ENCODE peak calls at places on chromosomes 2 and 18, in five cellular contexts. One of them, this sample, is unnamed.

GRCh38 chr2:88626171-88627054 is 851 bp downstream of the EIF2AK3 start:
- DNase-seq in CD8-positive, alpha-beta memory T cell: peak
- DNase-seq in activated naive CD8-positive, alpha-beta T cell treated with anti-CD3 and anti-CD28 coated beads for 36 hours: peak
- DNase-seq in nucleus accumbens: no peak
- DNase-seq in left cardiac atrium: peak
- DNase-seq in this sample: peak

GRCh38 chr2:156784034-156784433 is 347.9 kb downstream of the GPD2 start:
- DNase-seq in CD8-positive, alpha-beta memory T cell: no peak
- DNase-seq in activated naive CD8-positive, alpha-beta T cell treated with anti-CD3 and anti-CD28 coated beads for 36 hours: no peak
- DNase-seq in nucleus accumbens: no peak
- DNase-seq in left cardiac atrium: no peak
- DNase-seq in this sample: no peak

GRCh38 chr2:221455214-221455613 is 116.9 kb downstream of the EPHA4 start:
- DNase-seq in CD8-positive, alpha-beta memory T cell: no peak
- DNase-seq in activated naive CD8-positive, alpha-beta T cell treated with anti-CD3 and anti-CD28 coated beads for 36 hours: no peak
- DNase-seq in nucleus accumbens: no peak
- DNase-seq in left cardiac atrium: no peak
- DNase-seq in this sample: no peak

GRCh38 chr2:44866131-44866530 is 75.4 kb upstream of the SIX3 start:
- DNase-seq in CD8-positive, alpha-beta memory T cell: no peak
- DNase-seq in activated naive CD8-positive, alpha-beta T cell treated with anti-CD3 and anti-CD28 coated beads for 36 hours: no peak
- DNase-seq in nucleus accumbens: no peak
- DNase-seq in left cardiac atrium: no peak
- DNase-seq in this sample: no peak

GRCh38 chr2:58634653-58635347 is 393.7 kb upstream of the FANCL start:
- DNase-seq in CD8-positive, alpha-beta memory T cell: no peak
- DNase-seq in activated naive CD8-positive, alpha-beta T cell treated with anti-CD3 and anti-CD28 coated beads for 36 hours: no peak
- DNase-seq in nucleus accumbens: no peak
- DNase-seq in left cardiac atrium: no peak
- DNase-seq in this sample: no peak

GRCh38 chr2:188524519-188525113 is 232.9 kb downstream of the GULP1 start:
- DNase-seq in CD8-positive, alpha-beta memory T cell: no peak
- DNase-seq in activated naive CD8-positive, alpha-beta T cell treated with anti-CD3 and anti-CD28 coated beads for 36 hours: peak
- DNase-seq in nucleus accumbens: no peak
- DNase-seq in left cardiac atrium: peak
- DNase-seq in this sample: no peak

GRCh38 chr2:225337183-225337582 is 62.3 kb upstream of the NYAP2 start:
- DNase-seq in CD8-positive, alpha-beta memory T cell: no peak
- DNase-seq in activated naive CD8-positive, alpha-beta T cell treated with anti-CD3 and anti-CD28 coated beads for 36 hours: no peak
- DNase-seq in nucleus accumbens: no peak
- DNase-seq in left cardiac atrium: no peak
- DNase-seq in this sample: no peak

GRCh38 chr2:85998071-85998991 is 107.4 kb downstream of the POLR1A start:
- DNase-seq in CD8-positive, alpha-beta memory T cell: no peak
- DNase-seq in activated naive CD8-positive, alpha-beta T cell treated with anti-CD3 and anti-CD28 coated beads for 36 hours: peak
- DNase-seq in nucleus accumbens: no peak
- DNase-seq in left cardiac atrium: peak
- DNase-seq in this sample: no peak

GRCh38 chr2:49901202-49901865 is 747.0 kb upstream of the FSHR start:
- DNase-seq in CD8-positive, alpha-beta memory T cell: no peak
- DNase-seq in activated naive CD8-positive, alpha-beta T cell treated with anti-CD3 and anti-CD28 coated beads for 36 hours: no peak
- DNase-seq in nucleus accumbens: no peak
- DNase-seq in left cardiac atrium: no peak
- DNase-seq in this sample: no peak

GRCh38 chr2:128638741-128639477 is 320.2 kb upstream of the HS6ST1 start:
- DNase-seq in CD8-positive, alpha-beta memory T cell: no peak
- DNase-seq in activated naive CD8-positive, alpha-beta T cell treated with anti-CD3 and anti-CD28 coated beads for 36 hours: no peak
- DNase-seq in nucleus accumbens: no peak
- DNase-seq in left cardiac atrium: no peak
- DNase-seq in this sample: no peak

GRCh38 chr2:26401739-26402541 is at the start of gene DRC1:
- DNase-seq in CD8-positive, alpha-beta memory T cell: no peak
- DNase-seq in activated naive CD8-positive, alpha-beta T cell treated with anti-CD3 and anti-CD28 coated beads for 36 hours: peak
- DNase-seq in nucleus accumbens: peak
- DNase-seq in left cardiac atrium: peak
- DNase-seq in this sample: no peak

GRCh38 chr18:62710417-62710816 is 4.9 kb upstream of the PHLPP1 start:
- DNase-seq in CD8-positive, alpha-beta memory T cell: no peak
- DNase-seq in activated naive CD8-positive, alpha-beta T cell treated with anti-CD3 and anti-CD28 coated beads for 36 hours: no peak
- DNase-seq in nucleus accumbens: no peak
- DNase-seq in left cardiac atrium: no peak
- DNase-seq in this sample: no peak

GRCh38 chr18:35282353-35282752 is 7.7 kb downstream of the ZSCAN30 start:
- DNase-seq in CD8-positive, alpha-beta memory T cell: no peak
- DNase-seq in activated naive CD8-positive, alpha-beta T cell treated with anti-CD3 and anti-CD28 coated beads for 36 hours: no peak
- DNase-seq in nucleus accumbens: no peak
- DNase-seq in left cardiac atrium: no peak
- DNase-seq in this sample: no peak

GRCh38 chr18:2518473-2518872 is 52.8 kb downstream of the METTL4 start:
- DNase-seq in CD8-positive, alpha-beta memory T cell: no peak
- DNase-seq in activated naive CD8-positive, alpha-beta T cell treated with anti-CD3 and anti-CD28 coated beads for 36 hours: no peak
- DNase-seq in nucleus accumbens: no peak
- DNase-seq in left cardiac atrium: peak
- DNase-seq in this sample: no peak

GRCh38 chr2:20682166-20682565 is 15.2 kb downstream of the GDF7 start:
- DNase-seq in CD8-positive, alpha-beta memory T cell: no peak
- DNase-seq in activated naive CD8-positive, alpha-beta T cell treated with anti-CD3 and anti-CD28 coated beads for 36 hours: no peak
- DNase-seq in nucleus accumbens: no peak
- DNase-seq in left cardiac atrium: no peak
- DNase-seq in this sample: no peak

GRCh38 chr2:135775420-135775819 is 33.8 kb downstream of the UBXN4 start:
- DNase-seq in CD8-positive, alpha-beta memory T cell: no peak
- DNase-seq in activated naive CD8-positive, alpha-beta T cell treated with anti-CD3 and anti-CD28 coated beads for 36 hours: no peak
- DNase-seq in nucleus accumbens: no peak
- DNase-seq in left cardiac atrium: peak
- DNase-seq in this sample: no peak

GRCh38 chr2:85578243-85579180 is 1.1 kb downstream of the VAMP8 start:
- DNase-seq in CD8-positive, alpha-beta memory T cell: no peak
- DNase-seq in activated naive CD8-positive, alpha-beta T cell treated with anti-CD3 and anti-CD28 coated beads for 36 hours: peak
- DNase-seq in nucleus accumbens: no peak
- DNase-seq in left cardiac atrium: peak
- DNase-seq in this sample: no peak

GRCh38 chr2:136116111-136116812 is 1.7 kb downstream of the CXCR4 start:
- DNase-seq in CD8-positive, alpha-beta memory T cell: peak
- DNase-seq in activated naive CD8-positive, alpha-beta T cell treated with anti-CD3 and anti-CD28 coated beads for 36 hours: peak
- DNase-seq in nucleus accumbens: no peak
- DNase-seq in left cardiac atrium: peak
- DNase-seq in this sample: peak

GRCh38 chr2:205758051-205758450 is 75.8 kb downstream of the NRP2 start:
- DNase-seq in CD8-positive, alpha-beta memory T cell: no peak
- DNase-seq in activated naive CD8-positive, alpha-beta T cell treated with anti-CD3 and anti-CD28 coated beads for 36 hours: no peak
- DNase-seq in nucleus accumbens: no peak
- DNase-seq in left cardiac atrium: no peak
- DNase-seq in this sample: no peak

GRCh38 chr2:147829106-147829505 is 15.7 kb upstream of the ACVR2A start:
- DNase-seq in CD8-positive, alpha-beta memory T cell: no peak
- DNase-seq in activated naive CD8-positive, alpha-beta T cell treated with anti-CD3 and anti-CD28 coated beads for 36 hours: no peak
- DNase-seq in nucleus accumbens: no peak
- DNase-seq in left cardiac atrium: no peak
- DNase-seq in this sample: no peak

GRCh38 chr2:216126943-216127342 is 17.8 kb downstream of the XRCC5 start:
- DNase-seq in CD8-positive, alpha-beta memory T cell: no peak
- DNase-seq in activated naive CD8-positive, alpha-beta T cell treated with anti-CD3 and anti-CD28 coated beads for 36 hours: no peak
- DNase-seq in nucleus accumbens: no peak
- DNase-seq in left cardiac atrium: no peak
- DNase-seq in this sample: no peak

GRCh38 chr18:23540867-23541266 is 37.6 kb downstream of the RMC1 start:
- DNase-seq in CD8-positive, alpha-beta memory T cell: no peak
- DNase-seq in activated naive CD8-positive, alpha-beta T cell treated with anti-CD3 and anti-CD28 coated beads for 36 hours: no peak
- DNase-seq in nucleus accumbens: no peak
- DNase-seq in left cardiac atrium: no peak
- DNase-seq in this sample: no peak

GRCh38 chr18:32696376-32696775 is 76.4 kb downstream of the KLHL14 start:
- DNase-seq in CD8-positive, alpha-beta memory T cell: no peak
- DNase-seq in activated naive CD8-positive, alpha-beta T cell treated with anti-CD3 and anti-CD28 coated beads for 36 hours: no peak
- DNase-seq in nucleus accumbens: no peak
- DNase-seq in left cardiac atrium: no peak
- DNase-seq in this sample: no peak

GRCh38 chr2:228938629-228939028 is 332.5 kb downstream of the PID1 start:
- DNase-seq in CD8-positive, alpha-beta memory T cell: no peak
- DNase-seq in activated naive CD8-positive, alpha-beta T cell treated with anti-CD3 and anti-CD28 coated beads for 36 hours: no peak
- DNase-seq in nucleus accumbens: no peak
- DNase-seq in left cardiac atrium: no peak
- DNase-seq in this sample: no peak

GRCh38 chr2:207256026-207256425 is 90.3 kb upstream of the KLF7 start:
- DNase-seq in CD8-positive, alpha-beta memory T cell: no peak
- DNase-seq in activated naive CD8-positive, alpha-beta T cell treated with anti-CD3 and anti-CD28 coated beads for 36 hours: no peak
- DNase-seq in nucleus accumbens: no peak
- DNase-seq in left cardiac atrium: no peak
- DNase-seq in this sample: no peak

GRCh38 chr2:219331560-219332213 is 857 bp downstream of the RESP18 start:
- DNase-seq in CD8-positive, alpha-beta memory T cell: no peak
- DNase-seq in activated naive CD8-positive, alpha-beta T cell treated with anti-CD3 and anti-CD28 coated beads for 36 hours: peak
- DNase-seq in nucleus accumbens: peak
- DNase-seq in left cardiac atrium: peak
- DNase-seq in this sample: no peak

GRCh38 chr2:184357033-184357432 is 241.3 kb upstream of the ZNF804A start:
- DNase-seq in CD8-positive, alpha-beta memory T cell: no peak
- DNase-seq in activated naive CD8-positive, alpha-beta T cell treated with anti-CD3 and anti-CD28 coated beads for 36 hours: no peak
- DNase-seq in nucleus accumbens: no peak
- DNase-seq in left cardiac atrium: no peak
- DNase-seq in this sample: no peak

GRCh38 chr2:73992036-73992435 is 7.3 kb downstream of the TET3 start:
- DNase-seq in CD8-positive, alpha-beta memory T cell: no peak
- DNase-seq in activated naive CD8-positive, alpha-beta T cell treated with anti-CD3 and anti-CD28 coated beads for 36 hours: no peak
- DNase-seq in nucleus accumbens: no peak
- DNase-seq in left cardiac atrium: no peak
- DNase-seq in this sample: no peak

GRCh38 chr2:109128466-109129355 is at the start of gene SH3RF3:
- DNase-seq in CD8-positive, alpha-beta memory T cell: no peak
- DNase-seq in activated naive CD8-positive, alpha-beta T cell treated with anti-CD3 and anti-CD28 coated beads for 36 hours: peak
- DNase-seq in nucleus accumbens: no peak
- DNase-seq in left cardiac atrium: peak
- DNase-seq in this sample: no peak

GRCh38 chr2:72937356-72937669 is 20.0 kb downstream of the EMX1 start:
- DNase-seq in CD8-positive, alpha-beta memory T cell: no peak
- DNase-seq in activated naive CD8-positive, alpha-beta T cell treated with anti-CD3 and anti-CD28 coated beads for 36 hours: no peak
- DNase-seq in nucleus accumbens: no peak
- DNase-seq in left cardiac atrium: no peak
- DNase-seq in this sample: no peak

GRCh38 chr18:45837283-45838070 is 12.0 kb downstream of the SIGLEC15 start:
- DNase-seq in CD8-positive, alpha-beta memory T cell: no peak
- DNase-seq in activated naive CD8-positive, alpha-beta T cell treated with anti-CD3 and anti-CD28 coated beads for 36 hours: peak
- DNase-seq in nucleus accumbens: no peak
- DNase-seq in left cardiac atrium: peak
- DNase-seq in this sample: peak

GRCh38 chr2:12433641-12433990 is 283.1 kb upstream of the TRIB2 start:
- DNase-seq in CD8-positive, alpha-beta memory T cell: no peak
- DNase-seq in activated naive CD8-positive, alpha-beta T cell treated with anti-CD3 and anti-CD28 coated beads for 36 hours: no peak
- DNase-seq in nucleus accumbens: no peak
- DNase-seq in left cardiac atrium: no peak
- DNase-seq in this sample: no peak

GRCh38 chr18:61998957-61999356 is 106.2 kb upstream of the RNF152 start:
- DNase-seq in CD8-positive, alpha-beta memory T cell: no peak
- DNase-seq in activated naive CD8-positive, alpha-beta T cell treated with anti-CD3 and anti-CD28 coated beads for 36 hours: no peak
- DNase-seq in nucleus accumbens: no peak
- DNase-seq in left cardiac atrium: no peak
- DNase-seq in this sample: no peak

GRCh38 chr2:36438454-36438977 is 82.9 kb downstream of the CRIM1 start:
- DNase-seq in CD8-positive, alpha-beta memory T cell: no peak
- DNase-seq in activated naive CD8-positive, alpha-beta T cell treated with anti-CD3 and anti-CD28 coated beads for 36 hours: no peak
- DNase-seq in nucleus accumbens: no peak
- DNase-seq in left cardiac atrium: no peak
- DNase-seq in this sample: no peak

GRCh38 chr2:86790134-86790827 is 432 bp downstream of the CD8A start:
- DNase-seq in CD8-positive, alpha-beta memory T cell: peak
- DNase-seq in activated naive CD8-positive, alpha-beta T cell treated with anti-CD3 and anti-CD28 coated beads for 36 hours: peak
- DNase-seq in nucleus accumbens: no peak
- DNase-seq in left cardiac atrium: no peak
- DNase-seq in this sample: no peak

GRCh38 chr18:61738042-61738441 is 154.8 kb downstream of the RNF152 start:
- DNase-seq in CD8-positive, alpha-beta memory T cell: no peak
- DNase-seq in activated naive CD8-positive, alpha-beta T cell treated with anti-CD3 and anti-CD28 coated beads for 36 hours: no peak
- DNase-seq in nucleus accumbens: no peak
- DNase-seq in left cardiac atrium: no peak
- DNase-seq in this sample: no peak

GRCh38 chr2:113677327-113677726 is 50.3 kb downstream of the RABL2A start:
- DNase-seq in CD8-positive, alpha-beta memory T cell: no peak
- DNase-seq in activated naive CD8-positive, alpha-beta T cell treated with anti-CD3 and anti-CD28 coated beads for 36 hours: no peak
- DNase-seq in nucleus accumbens: no peak
- DNase-seq in left cardiac atrium: no peak
- DNase-seq in this sample: no peak

This sample was measured in T-helper 1 cell.